ENCODE peak calls at places on chromosomes 13 and 19, in five cellular contexts. R is right lobe of liver, F is prostate gland, C is endothelial cell of umbilical vein, S is ovary. I is an unnamed sample.

GRCh38 chr13:71625694-71626093 is 241.3 kb downstream of the DACH1 start:
- DNase-seq in R (no peak), F (no peak), C (peak; percentile 93), S (no peak), I (no peak)

GRCh38 chr19:5131031-5131865 is 162.3 kb downstream of the KDM4B start:
- DNase-seq in R (no peak), F (no peak), C (no peak), S (no peak), I (peak; percentile 71)

GRCh38 chr13:83881917-83882625 is at the start of gene SLITRK1:
- DNase-seq in R (no peak), F (no peak), C (no peak), S (no peak), I (peak; percentile 35)

GRCh38 chr13:38366954-38367645 is 17.4 kb downstream of the UFM1 start:
- DNase-seq in R (no peak), F (no peak), C (peak; percentile 41), S (no peak), I (no peak)

GRCh38 chr19:50331187-50332013 is 2.2 kb upstream of the KCNC3 start:
- DNase-seq in R (no peak), F (no peak), C (no peak), S (no peak), I (no peak)

GRCh38 chr19:5103061-5103701 is 134.3 kb downstream of the KDM4B start:
- DNase-seq in R (peak; percentile 78), F (peak; percentile 46), C (peak; percentile 46), S (no peak), I (no peak)

GRCh38 chr13:71801781-71802180 is 65.2 kb downstream of the DACH1 start:
- DNase-seq in R (no peak), F (no peak), C (no peak), S (no peak), I (peak; percentile 51)

GRCh38 chr19:49064029-49064629 is 489 bp downstream of the NTF4 start:
- DNase-seq in R (no peak), F (peak; percentile 79), C (no peak), S (no peak), I (no peak)

GRCh38 chr19:35214766-35215422 is 13.6 kb downstream of the FAM187B start:
- DNase-seq in R (no peak), F (no peak), C (no peak), S (no peak), I (no peak)

GRCh38 chr13:44703371-44703770 is 127.2 kb upstream of the TSC22D1 start:
- DNase-seq in R (no peak), F (no peak), C (no peak), S (no peak), I (no peak)

GRCh38 chr19:17553256-17553655 is 2.2 kb upstream of the COLGALT1 start:
- DNase-seq in R (peak; percentile 45), F (peak; percentile 49), C (peak; percentile 99), S (peak; percentile 87), I (peak; percentile 66)

GRCh38 chr19:12112701-12113100 is 27.4 kb downstream of the ZNF20 start:
- DNase-seq in R (no peak), F (no peak), C (no peak), S (no peak), I (no peak)

GRCh38 chr19:10027158-10027997 is 14.1 kb downstream of the RDH8 start:
- DNase-seq in R (peak; percentile 97), F (peak; percentile 89), C (peak; percentile 92), S (peak; percentile 95), I (peak; percentile 93)

GRCh38 chr19:11578342-11579142 is 1.1 kb upstream of the ACP5 start:
- DNase-seq in R (peak; percentile 71), F (peak; percentile 39), C (peak; percentile 19), S (peak; percentile 64), I (peak; percentile 32)

GRCh38 chr13:74134777-74135305 is 637 bp upstream of the KLF12 start:
- DNase-seq in R (peak; percentile 78), F (peak; percentile 18), C (no peak), S (no peak), I (no peak)

GRCh38 chr19:18814063-18814462 is 17.7 kb upstream of the UPF1 start:
- DNase-seq in R (no peak), F (no peak), C (no peak), S (peak; percentile 52), I (no peak)

GRCh38 chr19:9937001-9937411 is 691 bp upstream of the OLFM2 start:
- DNase-seq in R (no peak), F (no peak), C (no peak), S (no peak), I (no peak)

GRCh38 chr13:32153056-32153455 is 121.5 kb downstream of the FRY start:
- DNase-seq in R (no peak), F (no peak), C (peak; percentile 64), S (no peak), I (no peak)

GRCh38 chr13:48411281-48412099 is 1.4 kb downstream of the LPAR6 start:
- DNase-seq in R (no peak), F (no peak), C (peak; percentile 59), S (no peak), I (peak; percentile 17)

GRCh38 chr19:54439174-54439851 is 9.7 kb upstream of the LENG8 start:
- DNase-seq in R (no peak), F (no peak), C (peak; percentile 38), S (peak; percentile 31), I (peak; percentile 55)

GRCh38 chr19:35118268-35119026 is 2.8 kb downstream of the FXYD3 start:
- DNase-seq in R (no peak), F (no peak), C (no peak), S (no peak), I (no peak)

GRCh38 chr19:35533822-35534521 is 716 bp downstream of the GAPDHS start:
- DNase-seq in R (no peak), F (no peak), C (no peak), S (no peak), I (peak; percentile 33)

GRCh38 chr13:36395280-36395679 is 37.0 kb upstream of the CCNA1 start:
- DNase-seq in R (no peak), F (no peak), C (peak; percentile 54), S (no peak), I (peak; percentile 77)

GRCh38 chr13:91406619-91407018 is 8.2 kb downstream of the GPC5 start:
- DNase-seq in R (no peak), F (no peak), C (peak; percentile 56), S (no peak), I (peak; percentile 64)

GRCh38 chr19:34350161-34350561 is 14.8 kb upstream of the GPI start:
- DNase-seq in R (no peak), F (no peak), C (no peak), S (no peak), I (no peak)

GRCh38 chr13:110106726-110107125 is 200.2 kb downstream of the COL4A1 start:
- DNase-seq in R (peak; percentile 71), F (no peak), C (no peak), S (no peak), I (peak; percentile 81)

GRCh38 chr13:94978516-94978915 is 266.2 kb upstream of the SOX21 start:
- DNase-seq in R (no peak), F (no peak), C (no peak), S (no peak), I (no peak)

GRCh38 chr19:49333426-49334288 is 1.5 kb upstream of the CD37 start:
- DNase-seq in R (peak; percentile 53), F (no peak), C (no peak), S (peak; percentile 15), I (peak; percentile 19)

GRCh38 chr13:33798023-33798422 is 19.9 kb upstream of the RFC3 start:
- DNase-seq in R (no peak), F (no peak), C (no peak), S (no peak), I (no peak)

GRCh38 chr19:50362656-50363424 is 2.6 kb downstream of the NAPSA start:
- DNase-seq in R (no peak), F (no peak), C (no peak), S (no peak), I (no peak)

GRCh38 chr19:11383706-11384048 is 437 bp downstream of the EPOR start:
- DNase-seq in R (no peak), F (no peak), C (peak; percentile 17), S (no peak), I (no peak)

GRCh38 chr19:37914908-37915307 is 7.9 kb downstream of the SIPA1L3 start:
- DNase-seq in R (no peak), F (no peak), C (no peak), S (no peak), I (peak; percentile 54)

GRCh38 chr13:34064456-34065205 is 246.7 kb downstream of the RFC3 start:
- DNase-seq in R (no peak), F (no peak), C (peak; percentile 81), S (no peak), I (no peak)

GRCh38 chr19:7004313-7004931 is 16.8 kb downstream of the MBD3L2B start:
- DNase-seq in R (no peak), F (no peak), C (peak; percentile 36), S (no peak), I (peak; percentile 67)
- TF ChIP-seq CTCF in R (no peak), F (no peak), C (peak; percentile 61), S (no peak), I (peak; percentile 63)

GRCh38 chr19:53394974-53395839 is at the start of gene ZNF765:
- DNase-seq in R (peak; percentile 95), F (peak; percentile 95), C (peak; percentile 91), S (peak; percentile 96), I (peak; percentile 89)
- TF ChIP-seq POLR2A in R (peak; percentile 47), F (peak; percentile 68), C (peak; percentile 72), S (peak; percentile 53), I (peak; percentile 87)

GRCh38 chr19:47608074-47608907 is 643 bp upstream of the BICRA start:
- DNase-seq in R (peak; percentile 95), F (peak; percentile 92), C (peak; percentile 90), S (peak; percentile 96), I (peak; percentile 100)
- TF ChIP-seq CTCF in R (peak; percentile 37), F (no peak), C (peak; percentile 46), S (peak; percentile 19), I (peak; percentile 29)

GRCh38 chr13:113584205-113584869 is at the start of gene TFDP1:
- DNase-seq in R (peak; percentile 79), F (peak; percentile 65), C (peak; percentile 85), S (peak; percentile 34), I (peak; percentile 97)
- TF ChIP-seq POLR2A in R (peak; percentile 32), F (no peak), C (peak; percentile 52), S (no peak), I (peak; percentile 98)

GRCh38 chr19:15453091-15453498 is 3.3 kb upstream of the WIZ start:
- DNase-seq in R (peak; percentile 49), F (no peak), C (peak; percentile 37), S (no peak), I (no peak)
- TF ChIP-seq CTCF in R (peak; percentile 43), F (no peak), C (peak; percentile 60), S (peak; percentile 32), I (no peak)

GRCh38 chr19:950352-951066 is 24.7 kb downstream of the ARID3A start:
- DNase-seq in R (no peak), F (no peak), C (no peak), S (no peak), I (no peak)
- TF ChIP-seq POLR2A in R (no peak), F (no peak), C (no peak), S (no peak), I (no peak)

I was measured in NB4.